ENCODE peak calls at places on chromosome 18, in nine cellular contexts. A, F, D, P, M, J, Y, U and R are unnamed samples.

GRCh38 chr18:29874519-29875098 is 1167.9 kb downstream of the DSC3 start:
- DNase-seq in D (no peak), Y (no peak), A (peak; percentile 44), F (peak; percentile 1), U (peak; percentile 11), J (no peak), P (peak; percentile 20), M (no peak), R (no peak)

GRCh38 chr18:9808530-9809241 is 77.1 kb upstream of the TXNDC2 start:
- DNase-seq in D (peak; percentile 27), F (no peak), P (no peak), A (peak; percentile 34), M (no peak), Y (no peak), U (no peak), J (no peak), R (no peak)

GRCh38 chr18:5842653-5843052 is 52.7 kb downstream of the TMEM200C start:
- DNase-seq in A (no peak), D (no peak), J (no peak), F (no peak), P (no peak), U (no peak), M (no peak), Y (no peak), R (no peak)

GRCh38 chr18:63366270-63366990 is 576 bp downstream of the KDSR start:
- DNase-seq in F (peak; percentile 35), P (no peak), U (peak; percentile 47), M (peak; percentile 66), J (no peak), A (peak; percentile 74), D (peak; percentile 70), Y (peak; percentile 47), R (peak; percentile 32)

GRCh38 chr18:64807560-64807959 is 658.7 kb upstream of the LINC00305 start:
- DNase-seq in J (no peak), D (no peak), F (no peak), M (no peak), A (no peak), U (no peak), P (peak; percentile 67), Y (no peak), R (no peak)

GRCh38 chr18:46946656-46947282 is 29.4 kb downstream of the KATNAL2 start:
- DNase-seq in A (no peak), U (peak; percentile 57), J (no peak), P (peak; percentile 6), F (peak; percentile 82), Y (peak; percentile 68), M (peak; percentile 59), D (peak; percentile 28), R (peak; percentile 29)

GRCh38 chr18:64295839-64296238 is 147.0 kb upstream of the LINC00305 start:
- DNase-seq in J (no peak), M (no peak), D (no peak), P (no peak), F (no peak), Y (no peak), A (no peak), U (no peak), R (no peak)

GRCh38 chr18:8895987-8896619 is 190.7 kb downstream of the MTCL1 start:
- DNase-seq in P (no peak), M (no peak), D (no peak), F (peak; percentile 86), A (peak; percentile 94), J (no peak), Y (no peak), U (no peak), R (no peak)

GRCh38 chr18:64518191-64518590 is 369.3 kb upstream of the LINC00305 start:
- DNase-seq in P (no peak), A (no peak), D (no peak), M (no peak), F (no peak), Y (no peak), U (no peak), J (no peak), R (no peak)

GRCh38 chr18:77133920-77134496 is 1.4 kb upstream of the MBP start:
- DNase-seq in J (peak; percentile 71), U (no peak), Y (no peak), D (no peak), P (peak; percentile 61), M (no peak), A (no peak), F (no peak), R (no peak)

GRCh38 chr18:11504962-11505361 is 104.4 kb upstream of the SLC35G4 start:
- DNase-seq in M (no peak), U (no peak), Y (no peak), J (no peak), D (no peak), F (no peak), A (no peak), P (no peak), R (no peak)

GRCh38 chr18:36451454-36452251 is 154.1 kb downstream of the FHOD3 start:
- DNase-seq in U (no peak), F (no peak), M (no peak), P (no peak), Y (no peak), J (no peak), A (peak; percentile 76), D (no peak), R (no peak)

GRCh38 chr18:5466256-5466655 is 77.5 kb downstream of the EPB41L3 start:
- DNase-seq in Y (no peak), J (no peak), U (no peak), M (no peak), F (no peak), A (no peak), P (no peak), D (no peak), R (no peak)

GRCh38 chr18:75211002-75211621 is 515 bp downstream of the TSHZ1 start:
- DNase-seq in A (peak; percentile 3), Y (no peak), P (no peak), J (no peak), D (no peak), U (peak; percentile 25), M (no peak), F (no peak), R (peak; percentile 40)